ENCODE peak calls at places on chromosome 14, in eight cellular contexts. M, Y, X, G, C, A, F and R are unnamed samples.

GRCh38 chr14:105139831-105140239 is 28.7 kb downstream of the JAG2 start:
- DNase-seq in M (no peak), Y (no peak), X (no peak), G (no peak), C (no peak), A (no peak), F (no peak), R (no peak)

GRCh38 chr14:24259282-24260025 is 3.5 kb downstream of the TGM1 start:
- DNase-seq in M (no peak), Y (no peak), X (no peak), G (no peak), C (no peak), A (no peak), F (no peak), R (peak; percentile 29)

GRCh38 chr14:101068293-101068957 is 164.9 kb upstream of the RTL1 start:
- DNase-seq in M (no peak), Y (no peak), X (peak; percentile 1), G (no peak), C (no peak), A (no peak), F (no peak), R (no peak)

GRCh38 chr14:101101456-101102056 is 198.0 kb upstream of the RTL1 start:
- DNase-seq in M (no peak), Y (no peak), X (no peak), G (no peak), C (no peak), A (no peak), F (no peak), R (no peak)

GRCh38 chr14:69101331-69101826 is 51.5 kb downstream of the DCAF5 start:
- DNase-seq in M (no peak), Y (peak; percentile 64), X (no peak), G (peak; percentile 21), C (no peak), A (no peak), F (no peak), R (peak; percentile 19)

GRCh38 chr14:99628832-99629618 is 15.9 kb upstream of the HHIPL1 start:
- DNase-seq in M (peak; percentile 72), Y (peak; percentile 86), X (peak; percentile 81), G (peak; percentile 61), C (peak; percentile 78), A (peak; percentile 87), F (peak; percentile 30), R (peak; percentile 74)

GRCh38 chr14:105140581-105140980 is 28.0 kb downstream of the JAG2 start:
- DNase-seq in M (no peak), Y (no peak), X (no peak), G (no peak), C (no peak), A (no peak), F (no peak), R (no peak)

GRCh38 chr14:67580336-67581230 is 19.5 kb downstream of the PIGH start:
- DNase-seq in M (no peak), Y (no peak), X (no peak), G (no peak), C (no peak), A (no peak), F (no peak), R (no peak)

GRCh38 chr14:104159990-104160389 is 21.6 kb downstream of the KIF26A start:
- DNase-seq in M (no peak), Y (no peak), X (no peak), G (no peak), C (no peak), A (no peak), F (no peak), R (no peak)

GRCh38 chr14:22653012-22653621 is 9.0 kb upstream of the OR6J1 start:
- DNase-seq in M (peak; percentile 35), Y (peak; percentile 93), X (peak; percentile 72), G (peak; percentile 73), C (no peak), A (peak; percentile 79), F (no peak), R (peak; percentile 59)

GRCh38 chr14:105805701-105806100 is 279.3 kb downstream of the TMEM121 start:
- DNase-seq in M (no peak), Y (no peak), X (no peak), G (no peak), C (no peak), A (no peak), F (no peak), R (no peak)

GRCh38 chr14:26187996-26188605 is 409.7 kb downstream of the NOVA1 start:
- DNase-seq in M (no peak), Y (no peak), X (no peak), G (no peak), C (no peak), A (no peak), F (no peak), R (no peak)

GRCh38 chr14:34029921-34030334 is 79.1 kb upstream of the EGLN3 start:
- DNase-seq in M (no peak), Y (peak; percentile 20), X (peak; percentile 21), G (no peak), C (no peak), A (peak; percentile 47), F (no peak), R (no peak)

GRCh38 chr14:34035177-34035933 is 84.5 kb upstream of the EGLN3 start:
- DNase-seq in M (no peak), Y (no peak), X (peak; percentile 65), G (no peak), C (no peak), A (peak; percentile 42), F (no peak), R (peak; percentile 41)

GRCh38 chr14:34034447-34035176 is 83.7 kb upstream of the EGLN3 start:
- DNase-seq in M (no peak), Y (no peak), X (no peak), G (no peak), C (no peak), A (no peak), F (no peak), R (no peak)

GRCh38 chr14:34030864-34031263 is 80.0 kb upstream of the EGLN3 start:
- DNase-seq in M (no peak), Y (no peak), X (peak; percentile 27), G (no peak), C (no peak), A (no peak), F (no peak), R (no peak)

GRCh38 chr14:34032720-34033119 is 81.8 kb upstream of the EGLN3 start:
- DNase-seq in M (no peak), Y (no peak), X (no peak), G (no peak), C (no peak), A (no peak), F (no peak), R (no peak)
- TF ChIP-seq POLR2AphosphoS5 in M (no peak), Y (no peak), X (no peak), G (no peak), C (no peak), A (no peak), F (no peak), R (no peak)

GRCh38 chr14:48575772-48576171 is 900.4 kb upstream of the MDGA2 start:
- DNase-seq in M (no peak), Y (peak; percentile 55), X (no peak), G (no peak), C (no peak), A (no peak), F (no peak), R (no peak)
- TF ChIP-seq POLR2AphosphoS5 in M (no peak), Y (no peak), X (no peak), G (no peak), C (no peak), A (no peak), F (no peak), R (no peak)

DNA sequence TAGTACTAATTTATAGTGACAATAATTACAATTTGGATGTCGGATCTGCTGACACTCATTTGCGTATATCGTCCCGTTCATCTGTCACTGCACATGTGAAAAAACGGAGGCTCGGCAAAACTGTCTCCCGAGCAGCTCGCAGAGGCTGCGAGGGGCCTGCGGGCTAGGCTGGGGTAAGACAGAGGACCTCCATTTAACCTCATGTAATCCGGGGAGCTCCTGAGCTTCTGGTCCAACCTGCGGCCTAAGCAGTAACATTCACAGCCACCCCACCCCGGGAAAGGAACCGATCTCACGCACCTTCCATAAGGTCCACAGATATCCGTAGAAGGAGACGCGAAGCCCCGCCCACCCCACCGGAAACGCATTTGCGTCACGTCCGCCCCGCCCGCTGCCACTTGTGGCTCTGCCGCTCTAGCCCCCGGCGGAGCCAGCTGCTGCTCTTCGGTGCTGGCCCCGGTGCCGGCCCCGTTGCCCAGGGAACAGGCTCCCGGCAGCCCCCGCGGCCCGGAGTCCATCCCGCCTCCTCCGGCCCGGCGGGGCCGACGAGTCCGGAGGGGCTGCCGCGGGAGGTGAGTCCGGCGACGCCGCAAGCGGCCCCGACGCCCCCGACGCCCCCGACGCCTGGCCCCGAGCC is at the start of the genes CINP and TECPR2:
- DNase-seq in M (peak; percentile 87), Y (peak; percentile 99), X (peak; percentile 99), G (peak; percentile 84), C (peak; percentile 88), A (peak; percentile 99), F (peak; percentile 39), R (peak; percentile 98)
- TF ChIP-seq POLR2AphosphoS5 in M (peak; percentile 79), Y (peak; percentile 73), X (peak; percentile 83), G (peak; percentile 96), C (peak; percentile 76), A (peak; percentile 88), F (peak; percentile 75), R (peak; percentile 90)

GRCh38 chr14:71460091-71460490 is 472.1 kb upstream of the RGS6 start:
- DNase-seq in M (no peak), Y (no peak), X (no peak), G (no peak), C (no peak), A (no peak), F (no peak), R (no peak)
- TF ChIP-seq POLR2AphosphoS5 in M (no peak), Y (no peak), X (no peak), G (no peak), C (no peak), A (no peak), F (no peak), R (no peak)

DNA sequence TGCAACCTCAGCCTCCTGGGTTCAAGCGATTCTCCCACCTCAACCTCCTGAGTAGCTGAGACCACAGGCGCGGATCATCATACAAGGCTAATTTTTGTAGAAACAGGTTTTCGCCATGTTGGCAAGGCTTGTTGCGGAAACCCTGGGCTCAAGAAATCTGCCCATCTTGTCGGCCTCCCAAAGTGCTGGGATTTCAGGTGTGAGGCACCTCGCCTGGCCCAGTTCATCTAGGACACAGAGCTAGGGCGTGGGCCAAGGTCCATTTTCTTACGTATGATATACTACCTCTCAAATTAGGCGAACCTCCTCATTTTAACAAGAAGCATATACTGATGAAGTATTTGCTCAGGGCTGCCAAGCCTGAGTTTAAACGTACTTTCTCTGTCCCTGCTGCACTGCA is 2.1 kb downstream of the RPS29 start:
- DNase-seq in M (no peak), Y (no peak), X (no peak), G (no peak), C (no peak), A (no peak), F (no peak), R (no peak)
- TF ChIP-seq POLR2AphosphoS5 in M (no peak), Y (peak; percentile 23), X (no peak), G (no peak), C (no peak), A (no peak), F (no peak), R (no peak)